ENCODE peak calls at places on chromosomes 7 and 10, in seven cellular contexts. Q is breast epithelium, V is uterus, U is HAP-1, D is psoas muscle, Z is lower lobe of right lung, P is right lobe of liver. G is an unnamed sample. For H3K4me1, the result is how much of the 10 kb centered on the place peaks cover.

GRCh38 chr7:37546677-37547076 is 98.0 kb upstream of the ELMO1 start:
- DNase-seq in Q (no peak), V (no peak), U (no peak), D (no peak), Z (no peak), P (no peak), G (no peak)

GRCh38 chr10:79399242-79399831 is 46.1 kb downstream of the ZCCHC24 start:
- DNase-seq in Q (no peak), V (peak), U (peak), D (peak), Z (peak), P (peak), G (peak)

GRCh38 chr10:30833625-30833970 is 198.1 kb downstream of the ZNF438 start:
- DNase-seq in Q (no peak), V (no peak), U (no peak), D (no peak), Z (no peak), P (no peak), G (no peak)

GRCh38 chr7:44819292-44819691 is 22.8 kb downstream of the PPIA start:
- DNase-seq in Q (no peak), V (no peak), U (no peak), D (no peak), Z (no peak), P (no peak), G (no peak)

GRCh38 chr10:61463035-61463909 is 10.1 kb upstream of the TMEM26 start:
- DNase-seq in Q (no peak), V (no peak), U (no peak), D (no peak), Z (no peak), P (no peak), G (no peak)

GRCh38 chr10:119652361-119652760 is 1.2 kb downstream of the BAG3 start:
- DNase-seq in Q (no peak), V (no peak), U (peak), D (no peak), Z (no peak), P (no peak), G (no peak)

GRCh38 chr10:30178565-30178964 is 119.2 kb upstream of the JCAD start:
- DNase-seq in Q (no peak), V (no peak), U (no peak), D (no peak), Z (no peak), P (no peak), G (no peak)

GRCh38 chr7:18153183-18153748 is 125.6 kb upstream of the PRPS1L1 start:
- DNase-seq in Q (no peak), V (no peak), U (no peak), D (no peak), Z (no peak), P (no peak), G (no peak)

GRCh38 chr7:17318146-17318545 is 19.7 kb downstream of the AHR start:
- DNase-seq in Q (no peak), V (no peak), U (no peak), D (no peak), Z (no peak), P (no peak), G (no peak)

GRCh38 chr10:79056736-79057391 is 11.9 kb upstream of the ZMIZ1 start:
- DNase-seq in Q (no peak), V (peak), U (peak), D (peak), Z (peak), P (peak), G (peak)

GRCh38 chr10:17009228-17009700 is 120.3 kb downstream of the CUBN start:
- DNase-seq in Q (no peak), V (no peak), U (no peak), D (no peak), Z (no peak), P (no peak), G (no peak)

GRCh38 chr7:1667566-1668485 is 2.3 kb upstream of the ELFN1 start:
- DNase-seq in Q (peak), V (no peak), U (no peak), D (peak), Z (peak), P (peak), G (no peak)

GRCh38 chr7:157963526-157963925 is 624.1 kb downstream of the PTPRN2 start:
- DNase-seq in Q (no peak), V (no peak), U (no peak), D (no peak), Z (no peak), P (no peak), G (no peak)

GRCh38 chr10:8013619-8014018 is 40.9 kb upstream of the GATA3 start:
- DNase-seq in Q (no peak), V (no peak), U (no peak), D (no peak), Z (no peak), P (no peak), G (no peak)

GRCh38 chr10:99740933-99741559 is 9.0 kb downstream of the CUTC start:
- DNase-seq in Q (no peak), V (no peak), U (no peak), D (no peak), Z (no peak), P (no peak), G (no peak)

GRCh38 chr10:97648557-97649404 is 8.3 kb downstream of the PI4K2A start:
- DNase-seq in Q (no peak), V (no peak), U (no peak), D (no peak), Z (no peak), P (no peak), G (no peak)

GRCh38 chr7:137597856-137598255 is 248.9 kb downstream of the DGKI start:
- DNase-seq in Q (no peak), V (no peak), U (no peak), D (no peak), Z (no peak), P (no peak), G (no peak)

GRCh38 chr10:101047961-101048892 is 13.6 kb upstream of the KAZALD1 start:
- DNase-seq in Q (no peak), V (no peak), U (no peak), D (no peak), Z (peak), P (no peak), G (no peak)

GRCh38 chr7:76409537-76409936 is at the start of gene SSC4D:
- DNase-seq in Q (no peak), V (no peak), U (no peak), D (no peak), Z (no peak), P (no peak), G (no peak)

DNA sequence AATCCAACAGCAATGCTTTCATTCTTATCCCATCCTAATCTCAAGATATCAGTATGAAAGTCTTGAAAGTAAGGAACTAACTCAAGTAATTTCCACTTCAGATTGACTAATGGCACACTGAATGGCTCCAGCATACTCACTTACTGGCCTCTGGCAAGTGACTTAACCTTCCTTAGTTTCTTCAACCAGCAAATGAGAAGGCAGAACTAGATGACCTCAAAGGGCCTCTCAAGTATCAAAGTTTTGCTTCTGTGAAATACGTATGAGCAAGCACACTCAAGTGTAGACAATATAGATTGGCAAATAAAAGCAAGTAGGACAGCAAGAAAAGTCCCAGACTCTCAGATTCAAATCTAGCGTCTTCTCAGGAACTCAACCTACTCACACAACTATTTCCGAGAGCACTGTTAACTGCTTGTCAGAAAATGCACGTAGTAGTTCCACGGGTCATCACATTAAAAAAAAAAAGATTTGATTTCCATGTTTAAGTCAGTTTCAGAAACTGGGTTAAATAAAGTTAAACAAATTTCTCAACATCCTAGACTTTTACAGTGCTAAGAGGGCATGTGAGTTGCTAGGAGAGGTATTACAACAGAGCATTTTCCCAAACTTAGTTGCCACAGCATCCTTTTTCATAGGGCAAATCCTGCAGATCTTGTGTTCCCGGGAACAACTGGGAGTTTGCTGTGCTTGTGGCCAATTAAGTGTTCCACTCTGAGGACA is 276.9 kb upstream of the KLF14 start:
- DNase-seq in Q (no peak), V (no peak), U (no peak), D (no peak), Z (no peak), P (no peak), G (no peak)
- H3K4me1 ChIP-seq in Q (under half), V (under half), U (under half), D (half or more), Z (half or more), P (under half), G (half or more)

GRCh38 chr10:43202224-43202656 is 64.0 kb downstream of the CSGALNACT2 start:
- DNase-seq in Q (peak), V (peak), U (no peak), D (no peak), Z (peak), P (peak), G (no peak)
- H3K4me3 ChIP-seq in Q (peak), V (peak), U (no peak), D (peak), Z (peak), P (no peak), G (peak)

GRCh38 chr7:121274467-121274866 is 54.3 kb upstream of the WNT16 start:
- DNase-seq in Q (no peak), V (no peak), U (no peak), D (no peak), Z (no peak), P (no peak), G (no peak)

GRCh38 chr7:121275204-121275603 is 53.6 kb upstream of the WNT16 start:
- DNase-seq in Q (no peak), V (no peak), U (no peak), D (no peak), Z (no peak), P (peak), G (no peak)

GRCh38 chr7:121278120-121279021 is 50.4 kb upstream of the WNT16 start:
- DNase-seq in Q (no peak), V (no peak), U (no peak), D (no peak), Z (no peak), P (no peak), G (no peak)

GRCh38 chr7:121273467-121274167 is 55.2 kb upstream of the WNT16 start:
- DNase-seq in Q (no peak), V (no peak), U (no peak), D (no peak), Z (no peak), P (no peak), G (no peak)

GRCh38 chr7:121276276-121276675 is 52.5 kb upstream of the WNT16 start:
- DNase-seq in Q (no peak), V (no peak), U (no peak), D (no peak), Z (no peak), P (no peak), G (no peak)
- H3K4me1 ChIP-seq in Q (under half), V (under half), U (under half), D (under half), Z (under half), P (under half), G (under half)

GRCh38 chr7:12267542-12267941 is 56.4 kb downstream of the TMEM106B start:
- DNase-seq in Q (no peak), V (no peak), U (no peak), D (no peak), Z (no peak), P (no peak), G (no peak)
- H3K4me3 ChIP-seq in Q (no peak), V (no peak), U (no peak), D (no peak), Z (no peak), P (no peak), G (no peak)

DNA sequence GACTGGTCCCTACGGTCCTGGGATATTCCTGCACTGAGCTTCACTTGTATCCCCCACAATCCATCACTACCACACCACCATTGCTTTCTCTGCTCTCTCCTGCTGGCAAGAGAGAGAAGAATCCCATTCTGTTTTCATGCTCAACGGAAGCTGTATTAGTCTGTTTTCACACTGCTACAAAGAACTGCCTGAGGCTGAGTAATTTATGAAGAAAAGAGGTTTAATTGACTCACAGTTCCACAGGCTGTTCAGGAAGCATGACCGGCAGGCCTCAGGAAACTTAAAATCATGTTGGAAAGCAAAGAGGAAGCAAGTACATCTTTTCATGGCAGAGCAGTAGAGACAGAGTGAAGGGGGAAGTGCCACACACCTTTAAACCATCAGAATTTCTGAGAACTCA is 260.4 kb upstream of the LYZL1 start:
- DNase-seq in Q (no peak), V (no peak), U (no peak), D (no peak), Z (no peak), P (no peak), G (no peak)
- H3K4me1 ChIP-seq in Q (under half), V (under half), U (under half), D (under half), Z (under half), P (under half), G (under half)

GRCh38 chr7:21428642-21428941 is 709 bp downstream of the SP4 start:
- DNase-seq in Q (no peak), V (no peak), U (no peak), D (no peak), Z (peak), P (no peak), G (no peak)

GRCh38 chr7:21427861-21428641 is at the start of gene SP4:
- DNase-seq in Q (peak), V (peak), U (peak), D (peak), Z (peak), P (peak), G (peak)

GRCh38 chr7:21429021-21429420 is 1.1 kb downstream of the SP4 start:
- DNase-seq in Q (no peak), V (no peak), U (no peak), D (no peak), Z (no peak), P (no peak), G (no peak)

GRCh38 chr7:21429786-21430574 is 2.1 kb downstream of the SP4 start:
- DNase-seq in Q (no peak), V (no peak), U (no peak), D (no peak), Z (no peak), P (no peak), G (no peak)

GRCh38 chr7:21430575-21430954 is 2.7 kb downstream of the SP4 start:
- DNase-seq in Q (no peak), V (no peak), U (no peak), D (no peak), Z (no peak), P (no peak), G (no peak)
- H3K4me3 ChIP-seq in Q (no peak), V (no peak), U (no peak), D (peak), Z (no peak), P (no peak), G (peak)

DNA sequence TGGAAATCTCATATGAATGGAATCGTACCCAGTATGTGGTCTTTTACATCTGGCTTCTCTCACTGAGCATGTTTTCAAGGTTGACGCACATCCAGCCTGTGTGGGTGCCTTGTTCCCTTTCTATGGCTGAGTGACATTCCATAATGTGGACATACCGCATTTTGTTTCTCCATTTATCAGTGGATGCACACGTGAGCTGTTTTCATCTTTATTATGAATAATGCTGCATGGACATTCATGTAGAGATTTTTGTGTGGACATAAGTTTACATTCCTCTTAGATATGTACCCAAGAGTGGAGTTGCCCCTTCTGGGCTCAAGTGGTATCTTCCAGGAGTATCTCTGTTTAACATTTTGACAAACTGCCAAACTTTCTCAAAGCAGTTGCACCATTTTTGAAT is 1.3 kb upstream of the SCART1 start:
- DNase-seq in Q (no peak), V (no peak), U (no peak), D (no peak), Z (no peak), P (no peak), G (no peak)
- H3K4me1 ChIP-seq in Q (under half), V (under half), U (under half), D (under half), Z (under half), P (under half), G (under half)

GRCh38 chr7:64667311-64667710 is 1.4 kb downstream of the ZNF107 start:
- DNase-seq in Q (no peak), V (no peak), U (no peak), D (no peak), Z (no peak), P (no peak), G (no peak)
- H3K4me3 ChIP-seq in Q (peak), V (no peak), U (peak), D (no peak), Z (no peak), P (no peak), G (no peak)

GRCh38 chr10:76394707-76395042 is 963.3 kb downstream of the LRMDA start:
- DNase-seq in Q (no peak), V (no peak), U (no peak), D (no peak), Z (no peak), P (no peak), G (no peak)

GRCh38 chr10:76399216-76399615 is 967.8 kb downstream of the LRMDA start:
- DNase-seq in Q (no peak), V (no peak), U (no peak), D (no peak), Z (no peak), P (no peak), G (no peak)

GRCh38 chr10:76397957-76398665 is 966.7 kb downstream of the LRMDA start:
- DNase-seq in Q (no peak), V (peak), U (no peak), D (no peak), Z (no peak), P (no peak), G (no peak)

GRCh38 chr10:76396126-76396525 is 964.7 kb downstream of the LRMDA start:
- DNase-seq in Q (no peak), V (no peak), U (no peak), D (no peak), Z (no peak), P (no peak), G (no peak)

GRCh38 chr10:76397210-76397881 is 965.9 kb downstream of the LRMDA start:
- DNase-seq in Q (no peak), V (peak), U (no peak), D (peak), Z (no peak), P (no peak), G (peak)
- H3K4me1 ChIP-seq in Q (under half), V (under half), U (under half), D (under half), Z (under half), P (under half), G (under half)

GRCh38 chr10:15504101-15504840 is 133.2 kb upstream of the FAM171A1 start:
- DNase-seq in Q (no peak), V (no peak), U (no peak), D (no peak), Z (no peak), P (no peak), G (no peak)
- H3K4me3 ChIP-seq in Q (peak), V (no peak), U (no peak), D (no peak), Z (no peak), P (no peak), G (peak)